ENCODE peak calls at places on chromosomes 2 and 18, in ten cellular contexts. Y is epithelial cell of esophagus, M is type B pancreatic cell, G is HFF-Myc, N is mucosa of descending colon, B is fibroblast of mammary gland, E is kidney epithelial cell, D is HepG2, O is Calu3, Z is GM23338. C is an unnamed sample.

GRCh38 chr2:139495851-139496250 is 715.7 kb upstream of the NXPH2 start:
- DNase-seq in Y (no peak), M (no peak), G (no peak), N (no peak), B (no peak), E (no peak), D (no peak), O (no peak), Z (peak; percentile 32), C (no peak)

GRCh38 chr2:120422761-120423160 is 76.8 kb downstream of the INHBB start:
- DNase-seq in Y (no peak), M (peak; percentile 52), G (no peak), N (no peak), B (no peak), E (no peak), D (no peak), O (no peak), Z (no peak), C (no peak)

GRCh38 chr18:78006006-78006802 is 756.6 kb downstream of the GALR1 start:
- DNase-seq in Y (no peak), M (no peak), G (no peak), N (no peak), B (no peak), E (no peak), D (no peak), O (no peak), Z (peak; percentile 1), C (no peak)

GRCh38 chr2:7471185-7471584 is 554.0 kb downstream of the RNF144A start:
- DNase-seq in Y (no peak), M (no peak), G (no peak), N (no peak), B (no peak), E (no peak), D (no peak), O (no peak), Z (no peak), C (no peak)

GRCh38 chr2:61272421-61273070 is 110.6 kb downstream of the C2orf74 start:
- DNase-seq in Y (no peak), M (no peak), G (no peak), N (no peak), B (peak; percentile 23), E (no peak), D (no peak), O (no peak), Z (no peak), C (no peak)

GRCh38 chr2:96437512-96437911 is 67.6 kb downstream of the NEURL3 start:
- DNase-seq in Y (no peak), M (no peak), G (no peak), N (no peak), B (peak; percentile 2), E (no peak), D (no peak), O (no peak), Z (no peak), C (no peak)

GRCh38 chr2:84807063-84807485 is 73.8 kb downstream of the TRABD2A start:
- DNase-seq in Y (peak; percentile 81), M (no peak), G (peak; percentile 95), N (no peak), B (peak; percentile 97), E (peak; percentile 35), D (no peak), O (peak; percentile 65), Z (no peak), C (no peak)

GRCh38 chr2:12718662-12719399 is 2.1 kb downstream of the TRIB2 start:
- DNase-seq in Y (peak; percentile 10), M (no peak), G (no peak), N (no peak), B (no peak), E (no peak), D (no peak), O (no peak), Z (peak; percentile 75), C (no peak)

GRCh38 chr2:10977636-10978035 is 65.9 kb downstream of the KCNF1 start:
- DNase-seq in Y (no peak), M (no peak), G (no peak), N (no peak), B (no peak), E (no peak), D (no peak), O (no peak), Z (no peak), C (no peak)

GRCh38 chr2:217980036-217980435 is 22.8 kb downstream of the TNS1 start:
- DNase-seq in Y (no peak), M (no peak), G (no peak), N (no peak), B (peak; percentile 49), E (no peak), D (no peak), O (no peak), Z (no peak), C (no peak)

GRCh38 chr2:98665638-98666037 is 57.2 kb downstream of the UNC50 start:
- DNase-seq in Y (no peak), M (no peak), G (no peak), N (no peak), B (no peak), E (no peak), D (no peak), O (no peak), Z (no peak), C (no peak)

GRCh38 chr2:236602678-236603077 is 33.1 kb downstream of the ACKR3 start:
- DNase-seq in Y (no peak), M (no peak), G (no peak), N (no peak), B (no peak), E (no peak), D (no peak), O (no peak), Z (no peak), C (no peak)

GRCh38 chr18:57755473-57756067 is 47.5 kb downstream of the ATP8B1 start:
- DNase-seq in Y (no peak), M (no peak), G (no peak), N (no peak), B (no peak), E (no peak), D (no peak), O (no peak), Z (no peak), C (no peak)

GRCh38 chr18:74963820-74964446 is 245.0 kb downstream of the PTGR3 start:
- DNase-seq in Y (peak; percentile 68), M (no peak), G (peak; percentile 9), N (peak; percentile 69), B (peak; percentile 68), E (no peak), D (peak; percentile 48), O (peak; percentile 43), Z (peak; percentile 76), C (peak; percentile 38)

GRCh38 chr2:69013837-69014796 is 1.1 kb downstream of the ANTXR1 start:
- DNase-seq in Y (no peak), M (no peak), G (no peak), N (no peak), B (peak; percentile 37), E (no peak), D (no peak), O (no peak), Z (peak; percentile 43), C (no peak)

GRCh38 chr2:226705133-226705886 is 94.3 kb downstream of the IRS1 start:
- DNase-seq in Y (no peak), M (no peak), G (no peak), N (no peak), B (no peak), E (no peak), D (no peak), O (no peak), Z (no peak), C (no peak)

DNA sequence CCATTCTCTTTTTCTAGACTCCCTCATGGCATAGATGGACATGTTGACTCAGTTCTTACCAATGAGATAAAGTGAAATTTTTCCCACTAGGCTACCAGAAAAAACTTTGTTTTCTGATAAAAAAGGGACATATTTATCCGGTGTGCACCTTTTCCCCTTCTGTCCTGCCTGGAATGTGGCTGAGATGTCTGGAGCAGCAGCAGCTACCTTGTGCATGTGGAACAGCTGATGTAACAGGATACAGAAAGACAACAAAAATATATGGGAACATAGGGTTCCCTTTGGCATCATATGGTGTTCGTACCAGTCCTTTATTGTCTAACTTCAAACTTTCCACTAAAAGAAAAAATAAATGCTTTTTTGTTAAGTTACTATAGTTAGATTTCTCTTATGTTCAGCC is 460.2 kb upstream of the HS6ST1 start:
- DNase-seq in Y (no peak), M (no peak), G (no peak), N (no peak), B (no peak), E (no peak), D (no peak), O (no peak), Z (no peak), C (no peak)
- TF ChIP-seq CTCF in Y (no peak), M (no peak), G (no peak), N (no peak), B (no peak), E (no peak), D (no peak), O (no peak), Z (no peak), C (no peak)

DNA sequence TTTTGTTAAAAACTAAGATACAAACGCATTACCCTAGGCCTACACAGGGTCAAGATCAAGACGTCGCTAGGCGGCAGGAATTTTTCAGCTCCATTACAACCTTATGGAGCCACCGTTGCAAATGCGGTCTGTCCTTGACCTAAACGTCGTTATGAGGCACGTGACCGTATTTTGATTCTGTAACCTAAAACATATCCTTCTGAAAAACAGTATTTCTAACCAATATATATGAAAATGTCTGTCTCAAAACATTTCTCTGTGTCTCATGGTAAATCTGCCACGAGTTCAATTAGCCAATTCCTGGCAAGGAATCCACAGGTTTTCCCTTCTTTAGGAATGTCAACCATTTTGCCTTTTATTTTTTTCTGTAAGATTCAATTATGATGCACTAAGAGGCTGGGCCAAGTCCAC is 1.7 kb downstream of the RTN4 start:
- DNase-seq in Y (peak; percentile 42), M (no peak), G (no peak), N (peak; percentile 64), B (peak; percentile 48), E (no peak), D (peak; percentile 58), O (peak; percentile 16), Z (peak; percentile 52), C (no peak)
- TF ChIP-seq CTCF in Y (peak; percentile 2), M (no peak), G (no peak), N (no peak), B (peak; percentile 26), E (no peak), D (no peak), O (no peak), Z (no peak), C (no peak)

DNA sequence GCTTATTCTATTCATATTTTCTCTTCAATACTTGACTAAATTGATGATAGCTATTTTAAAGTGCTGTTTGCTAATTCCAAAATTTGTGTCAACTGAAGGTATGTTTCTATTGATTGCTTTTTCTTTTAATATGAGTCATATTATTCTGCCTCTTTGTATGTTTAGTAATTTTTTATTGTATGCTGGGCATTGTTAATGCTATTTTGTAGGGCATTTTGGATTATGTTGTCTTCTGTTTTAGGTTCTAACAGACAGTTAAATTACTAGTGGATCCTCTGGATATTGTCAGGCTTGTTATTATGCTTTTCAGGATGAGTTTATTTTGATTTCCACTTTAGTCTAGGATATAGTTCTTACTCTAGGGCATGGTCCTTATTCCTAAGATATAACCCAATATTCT is 55.6 kb downstream of the C1QL2 start:
- DNase-seq in Y (no peak), M (no peak), G (no peak), N (no peak), B (no peak), E (no peak), D (no peak), O (no peak), Z (no peak), C (no peak)
- TF ChIP-seq CTCF in Y (no peak), M (no peak), G (no peak), N (no peak), B (no peak), E (no peak), D (no peak), O (no peak), Z (no peak), C (no peak)

GRCh38 chr2:55914786-55915185 is 8.8 kb downstream of the EFEMP1 start:
- DNase-seq in Y (no peak), M (no peak), G (no peak), N (no peak), B (peak; percentile 38), E (no peak), D (no peak), O (no peak), Z (no peak), C (no peak)
- TF ChIP-seq CTCF in Y (no peak), M (no peak), G (no peak), N (no peak), B (no peak), E (no peak), D (no peak), O (no peak), Z (no peak), C (no peak)

C was measured in GM10248.